ENCODE peak calls at places on chromosomes 11 and 22, in six cellular contexts. One of them, this sample, is unnamed.

GRCh38 chr22:39207141-39208012 is 37.4 kb downstream of the PDGFB start:
- DNase-seq in Panc1: no peak
- DNase-seq in A549: no peak
- DNase-seq in GM12878: no peak
- DNase-seq in HCT116: no peak
- DNase-seq in GM23338: no peak
- DNase-seq in this sample: no peak

GRCh38 chr11:102709211-102709980 is 3.8 kb upstream of the MMP27 start:
- DNase-seq in GM23338: no peak
- DNase-seq in GM12878: no peak
- DNase-seq in A549: no peak
- DNase-seq in HCT116: no peak
- DNase-seq in Panc1: no peak
- DNase-seq in this sample: no peak

GRCh38 chr11:48012051-48012391 is 31.7 kb downstream of the PTPRJ start:
- DNase-seq in Panc1: no peak
- DNase-seq in A549: no peak
- DNase-seq in GM23338: no peak
- DNase-seq in GM12878: no peak
- DNase-seq in HCT116: no peak
- DNase-seq in this sample: no peak

GRCh38 chr11:126993599-126993998 is 7.0 kb downstream of the KIRREL3 start:
- DNase-seq in GM23338: no peak
- DNase-seq in Panc1: no peak
- DNase-seq in GM12878: no peak
- DNase-seq in HCT116: no peak
- DNase-seq in A549: no peak
- DNase-seq in this sample: no peak

GRCh38 chr11:123654566-123655081 is at the start of gene SCN3B:
- DNase-seq in GM12878: no peak
- DNase-seq in HCT116: no peak
- DNase-seq in A549: peak
- DNase-seq in GM23338: peak
- DNase-seq in Panc1: peak
- DNase-seq in this sample: peak

GRCh38 chr11:75445315-75445953 is 12.4 kb upstream of the KLHL35 start:
- DNase-seq in GM23338: peak
- DNase-seq in HCT116: peak
- DNase-seq in A549: peak
- DNase-seq in Panc1: peak
- DNase-seq in GM12878: peak
- DNase-seq in this sample: peak

GRCh38 chr11:113401718-113402117 is 14.1 kb downstream of the ANKK1 start:
- DNase-seq in A549: peak
- DNase-seq in GM23338: no peak
- DNase-seq in Panc1: no peak
- DNase-seq in GM12878: no peak
- DNase-seq in HCT116: peak
- DNase-seq in this sample: peak

GRCh38 chr11:66987158-66987620 is 12.1 kb downstream of the C11orf86 start:
- DNase-seq in HCT116: no peak
- DNase-seq in GM23338: peak
- DNase-seq in GM12878: no peak
- DNase-seq in Panc1: no peak
- DNase-seq in A549: no peak
- DNase-seq in this sample: peak

GRCh38 chr22:32574397-32574796 is 99.8 kb downstream of the FBXO7 start:
- DNase-seq in GM23338: no peak
- DNase-seq in A549: no peak
- DNase-seq in GM12878: no peak
- DNase-seq in HCT116: no peak
- DNase-seq in Panc1: no peak
- DNase-seq in this sample: no peak

GRCh38 chr11:65135633-65136145 is 1.4 kb upstream of the SYVN1 start:
- DNase-seq in Panc1: no peak
- DNase-seq in GM23338: no peak
- DNase-seq in GM12878: no peak
- DNase-seq in HCT116: no peak
- DNase-seq in A549: no peak
- DNase-seq in this sample: no peak

GRCh38 chr11:119789766-119790407 is 60.9 kb upstream of the NECTIN1 start:
- DNase-seq in Panc1: no peak
- DNase-seq in A549: no peak
- DNase-seq in GM12878: no peak
- DNase-seq in HCT116: no peak
- DNase-seq in GM23338: no peak
- DNase-seq in this sample: no peak

GRCh38 chr11:117226388-117227385 is 5.2 kb downstream of the PCSK7 start:
- DNase-seq in GM23338: peak
- DNase-seq in A549: peak
- DNase-seq in HCT116: peak
- DNase-seq in Panc1: peak
- DNase-seq in GM12878: peak
- DNase-seq in this sample: peak

GRCh38 chr11:16512163-16512562 is 155.8 kb upstream of the SOX6 start:
- DNase-seq in A549: no peak
- DNase-seq in GM23338: no peak
- DNase-seq in Panc1: no peak
- DNase-seq in GM12878: no peak
- DNase-seq in HCT116: no peak
- DNase-seq in this sample: no peak

GRCh38 chr11:117565709-117566108 is 231.3 kb downstream of the DSCAML1 start:
- DNase-seq in GM12878: no peak
- DNase-seq in Panc1: no peak
- DNase-seq in A549: no peak
- DNase-seq in GM23338: no peak
- DNase-seq in HCT116: no peak
- DNase-seq in this sample: peak

GRCh38 chr11:34475656-34476055 is 36.9 kb downstream of the CAT start:
- DNase-seq in Panc1: no peak
- DNase-seq in A549: no peak
- DNase-seq in HCT116: no peak
- DNase-seq in GM12878: no peak
- DNase-seq in GM23338: no peak
- DNase-seq in this sample: no peak

GRCh38 chr11:95074806-95075563 is 8.3 kb downstream of the SRSF8 start:
- DNase-seq in GM12878: no peak
- DNase-seq in Panc1: no peak
- DNase-seq in A549: no peak
- DNase-seq in HCT116: no peak
- DNase-seq in GM23338: no peak
- DNase-seq in this sample: no peak

GRCh38 chr11:1771700-1772099 is 8.0 kb upstream of the CTSD start:
- DNase-seq in GM23338: no peak
- DNase-seq in Panc1: no peak
- DNase-seq in GM12878: no peak
- DNase-seq in HCT116: no peak
- DNase-seq in A549: no peak
- DNase-seq in this sample: no peak

DNA sequence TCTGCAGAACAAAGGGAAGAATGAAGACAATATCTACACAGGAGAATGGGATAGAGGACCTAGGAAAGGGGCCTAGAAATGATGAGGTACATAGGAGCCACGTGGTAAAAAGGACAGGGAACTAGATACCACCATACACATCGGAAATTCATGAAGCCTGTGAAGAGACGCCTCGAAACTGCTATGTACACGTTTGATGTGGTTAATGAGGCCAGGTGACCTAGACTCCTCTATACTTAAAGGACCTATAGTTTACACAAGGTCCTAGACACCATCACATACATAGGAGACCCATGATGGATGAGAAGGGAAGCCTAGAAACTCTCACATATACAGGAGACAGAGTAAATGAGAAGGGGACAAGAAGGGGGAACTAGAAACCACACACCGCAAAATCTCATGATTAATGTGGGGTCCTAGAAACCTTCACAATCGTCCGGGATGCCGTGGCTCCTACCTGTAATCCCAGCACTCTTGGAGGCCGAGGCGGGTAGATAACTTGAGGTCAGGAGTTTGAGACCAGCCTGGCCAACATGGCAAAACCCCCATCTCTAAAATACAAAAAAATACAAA is 23.8 kb downstream of the RHBDD3 start:
- DNase-seq in A549: no peak
- DNase-seq in GM12878: no peak
- DNase-seq in Panc1: no peak
- DNase-seq in GM23338: no peak
- DNase-seq in HCT116: no peak
- DNase-seq in this sample: no peak
- TF ChIP-seq REST in A549: no peak
- TF ChIP-seq REST in GM12878: no peak
- TF ChIP-seq REST in Panc1: no peak
- TF ChIP-seq REST in GM23338: no peak
- TF ChIP-seq REST in HCT116: no peak
- TF ChIP-seq REST in this sample: no peak

GRCh38 chr11:8729837-8730696 is 47.5 kb downstream of the RPL27A start:
- DNase-seq in GM23338: peak
- DNase-seq in Panc1: no peak
- DNase-seq in HCT116: no peak
- DNase-seq in A549: no peak
- DNase-seq in GM12878: no peak
- DNase-seq in this sample: no peak
- TF ChIP-seq REST in GM23338: no peak
- TF ChIP-seq REST in Panc1: no peak
- TF ChIP-seq REST in HCT116: no peak
- TF ChIP-seq REST in A549: no peak
- TF ChIP-seq REST in GM12878: no peak
- TF ChIP-seq REST in this sample: no peak

GRCh38 chr11:13003726-13004493 is 5.2 kb upstream of the RASSF10 start:
- DNase-seq in GM23338: no peak
- DNase-seq in HCT116: no peak
- DNase-seq in GM12878: no peak
- DNase-seq in A549: no peak
- DNase-seq in Panc1: no peak
- DNase-seq in this sample: no peak

GRCh38 chr11:12998336-12998735 is 10.8 kb upstream of the RASSF10 start:
- DNase-seq in A549: no peak
- DNase-seq in Panc1: no peak
- DNase-seq in HCT116: no peak
- DNase-seq in GM23338: no peak
- DNase-seq in GM12878: no peak
- DNase-seq in this sample: no peak

GRCh38 chr11:12997168-12997567 is 11.9 kb upstream of the RASSF10 start:
- DNase-seq in GM23338: no peak
- DNase-seq in HCT116: no peak
- DNase-seq in GM12878: no peak
- DNase-seq in Panc1: no peak
- DNase-seq in A549: no peak
- DNase-seq in this sample: no peak

GRCh38 chr11:13000116-13000515 is 9.0 kb upstream of the RASSF10 start:
- DNase-seq in A549: no peak
- DNase-seq in GM23338: no peak
- DNase-seq in Panc1: no peak
- DNase-seq in HCT116: no peak
- DNase-seq in GM12878: no peak
- DNase-seq in this sample: no peak

GRCh38 chr11:13000721-13001120 is 8.4 kb upstream of the RASSF10 start:
- DNase-seq in A549: no peak
- DNase-seq in HCT116: no peak
- DNase-seq in GM23338: no peak
- DNase-seq in Panc1: no peak
- DNase-seq in GM12878: no peak
- DNase-seq in this sample: no peak
- TF ChIP-seq REST in A549: no peak
- TF ChIP-seq REST in HCT116: no peak
- TF ChIP-seq REST in GM23338: no peak
- TF ChIP-seq REST in Panc1: no peak
- TF ChIP-seq REST in GM12878: no peak
- TF ChIP-seq REST in this sample: no peak

DNA sequence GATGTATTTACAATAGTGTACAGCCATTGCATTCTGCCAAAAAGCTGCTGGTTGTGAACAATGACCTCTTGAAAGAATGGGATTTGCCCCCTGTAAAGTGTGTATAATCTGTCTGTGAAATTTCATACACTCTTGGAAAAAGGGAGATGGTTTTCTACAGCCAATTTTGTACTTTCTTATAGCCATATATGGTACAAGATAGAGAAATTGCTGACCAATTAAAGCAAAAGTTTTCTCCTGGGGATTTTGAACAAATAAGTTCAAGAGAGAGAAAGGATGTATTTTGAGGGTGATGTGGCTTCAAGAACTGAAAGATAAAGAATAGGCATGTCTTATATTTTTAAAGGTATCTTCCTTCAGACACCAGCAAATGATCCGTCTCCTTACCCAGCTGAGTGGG is 211.0 kb downstream of the NAV2 start:
- DNase-seq in A549: no peak
- DNase-seq in Panc1: no peak
- DNase-seq in GM12878: no peak
- DNase-seq in GM23338: no peak
- DNase-seq in HCT116: no peak
- DNase-seq in this sample: no peak
- TF ChIP-seq REST in A549: no peak
- TF ChIP-seq REST in Panc1: no peak
- TF ChIP-seq REST in GM12878: no peak
- TF ChIP-seq REST in GM23338: no peak
- TF ChIP-seq REST in HCT116: no peak
- TF ChIP-seq REST in this sample: no peak

GRCh38 chr22:19753996-19754700 is 6.4 kb upstream of the TBX1 start:
- DNase-seq in Panc1: no peak
- DNase-seq in GM12878: no peak
- DNase-seq in HCT116: no peak
- DNase-seq in A549: no peak
- DNase-seq in GM23338: no peak
- DNase-seq in this sample: no peak

GRCh38 chr22:19755145-19755710 is 5.3 kb upstream of the TBX1 start:
- DNase-seq in GM12878: no peak
- DNase-seq in Panc1: no peak
- DNase-seq in A549: no peak
- DNase-seq in HCT116: no peak
- DNase-seq in GM23338: peak
- DNase-seq in this sample: no peak

GRCh38 chr22:19753090-19753842 is 7.3 kb upstream of the TBX1 start:
- DNase-seq in A549: no peak
- DNase-seq in Panc1: no peak
- DNase-seq in GM12878: no peak
- DNase-seq in GM23338: peak
- DNase-seq in HCT116: no peak
- DNase-seq in this sample: no peak

GRCh38 chr22:19755722-19756287 is 4.8 kb upstream of the TBX1 start:
- DNase-seq in HCT116: no peak
- DNase-seq in Panc1: no peak
- DNase-seq in GM23338: peak
- DNase-seq in GM12878: no peak
- DNase-seq in A549: no peak
- DNase-seq in this sample: peak

GRCh38 chr22:19754701-19755144 is 5.9 kb upstream of the TBX1 start:
- DNase-seq in Panc1: no peak
- DNase-seq in GM23338: no peak
- DNase-seq in A549: no peak
- DNase-seq in HCT116: no peak
- DNase-seq in GM12878: no peak
- DNase-seq in this sample: no peak
- TF ChIP-seq REST in Panc1: no peak
- TF ChIP-seq REST in GM23338: no peak
- TF ChIP-seq REST in A549: no peak
- TF ChIP-seq REST in HCT116: no peak
- TF ChIP-seq REST in GM12878: no peak
- TF ChIP-seq REST in this sample: no peak

GRCh38 chr22:19717691-19718254 is 3.5 kb downstream of the SEPTIN5 start:
- DNase-seq in HCT116: no peak
- DNase-seq in Panc1: no peak
- DNase-seq in GM12878: no peak
- DNase-seq in GM23338: peak
- DNase-seq in A549: peak
- DNase-seq in this sample: peak
- TF ChIP-seq REST in HCT116: no peak
- TF ChIP-seq REST in Panc1: no peak
- TF ChIP-seq REST in GM12878: no peak
- TF ChIP-seq REST in GM23338: no peak
- TF ChIP-seq REST in A549: no peak
- TF ChIP-seq REST in this sample: no peak

This sample was measured in SK-N-SH.